ENCODE peak calls at places on chromosomes 6 and 20, in five cellular contexts. F, B, A, W and Z are unnamed samples.

GRCh38 chr6:75526502-75527127 is 33.0 kb upstream of the FILIP1 start:
- DNase-seq in F (peak; percentile 71), W (peak; percentile 67), B (peak; percentile 56), A (peak; percentile 87), Z (peak; percentile 80)

GRCh38 chr6:129709451-129709908 is 497 bp downstream of the ARHGAP18 start:
- DNase-seq in A (peak; percentile 70), B (no peak), F (no peak), W (no peak), Z (no peak)

GRCh38 chr6:33794910-33795615 is 6.1 kb upstream of the LEMD2 start:
- DNase-seq in W (no peak), A (no peak), F (no peak), B (peak; percentile 40), Z (peak; percentile 55)

GRCh38 chr20:13515291-13515690 is 123.4 kb downstream of the TASP1 start:
- DNase-seq in A (no peak), W (no peak), F (no peak), B (no peak), Z (no peak)

GRCh38 chr6:128390168-128390567 is 130.2 kb downstream of the PTPRK start:
- DNase-seq in W (no peak), A (no peak), F (no peak), B (no peak), Z (no peak)

GRCh38 chr20:50987493-50988210 is 29.0 kb downstream of the MOCS3 start:
- DNase-seq in B (peak; percentile 89), F (peak; percentile 85), W (peak; percentile 92), A (peak; percentile 73), Z (peak; percentile 95)

GRCh38 chr20:43540673-43541060 is 18.2 kb upstream of the SGK2 start:
- DNase-seq in A (no peak), F (no peak), W (no peak), B (no peak), Z (no peak)

GRCh38 chr20:38968090-38968489 is 5.9 kb downstream of the DHX35 start:
- DNase-seq in F (no peak), B (no peak), W (no peak), A (no peak), Z (no peak)

GRCh38 chr6:18820725-18821124 is 433.6 kb downstream of the RNF144B start:
- DNase-seq in A (no peak), B (no peak), F (no peak), W (no peak), Z (peak; percentile 39)

GRCh38 chr6:83378621-83379388 is 52.0 kb downstream of the ME1 start:
- DNase-seq in A (no peak), B (no peak), F (no peak), W (no peak), Z (no peak)

GRCh38 chr6:130018830-130019795 is 732 bp downstream of the L3MBTL3 start:
- DNase-seq in W (no peak), A (peak; percentile 42), B (no peak), F (peak; percentile 47), Z (peak; percentile 56)

GRCh38 chr6:12844284-12845223 is 128.0 kb downstream of the PHACTR1 start:
- DNase-seq in W (peak; percentile 10), F (peak; percentile 29), B (peak; percentile 20), A (peak; percentile 23), Z (peak; percentile 75)

GRCh38 chr6:111503660-111504059 is 20.6 kb upstream of the REV3L start:
- DNase-seq in F (no peak), A (no peak), W (no peak), B (peak; percentile 35), Z (no peak)

GRCh38 chr6:16712931-16713484 is 48.3 kb downstream of the ATXN1 start:
- DNase-seq in A (peak; percentile 94), W (peak; percentile 91), B (no peak), F (peak; percentile 15), Z (peak; percentile 21)

GRCh38 chr20:23320317-23320716 is 30.3 kb upstream of the NXT1 start:
- DNase-seq in W (peak; percentile 26), B (peak; percentile 47), A (peak; percentile 21), F (peak; percentile 21), Z (peak; percentile 47)

GRCh38 chr6:14542670-14543366 is 425.2 kb downstream of the CD83 start:
- DNase-seq in B (no peak), A (no peak), W (peak; percentile 29), F (peak; percentile 40), Z (no peak)

GRCh38 chr6:5401845-5402738 is 140.8 kb downstream of the FARS2 start:
- DNase-seq in A (peak; percentile 37), F (peak; percentile 49), B (peak; percentile 19), W (peak; percentile 12), Z (peak; percentile 43)

GRCh38 chr6:11276911-11277274 is 44.4 kb upstream of the NEDD9 start:
- DNase-seq in W (no peak), A (no peak), B (no peak), F (no peak), Z (no peak)

GRCh38 chr6:56804996-56805395 is 149.9 kb upstream of the BEND6 start:
- DNase-seq in F (no peak), W (no peak), B (no peak), A (peak; percentile 80), Z (no peak)

GRCh38 chr6:168189679-168190405 is 110.8 kb upstream of the FRMD1 start:
- DNase-seq in W (no peak), B (no peak), A (no peak), F (no peak), Z (no peak)

GRCh38 chr20:53843645-53844044 is 226.7 kb downstream of the BCAS1 start:
- DNase-seq in A (no peak), B (no peak), F (no peak), W (no peak), Z (no peak)

GRCh38 chr6:141946502-141946901 is 186.2 kb upstream of the GJE1 start:
- DNase-seq in F (no peak), A (no peak), B (no peak), W (no peak), Z (no peak)

GRCh38 chr6:53437557-53438202 is 88.9 kb upstream of the ELOVL5 start:
- DNase-seq in F (peak; percentile 79), W (peak; percentile 67), B (peak; percentile 71), A (peak; percentile 64), Z (peak; percentile 70)

GRCh38 chr6:137241481-137242011 is 22.4 kb upstream of the IFNGR1 start:
- DNase-seq in B (peak; percentile 100), W (no peak), F (no peak), A (no peak), Z (no peak)

GRCh38 chr6:85483041-85483700 is 33.3 kb downstream of the NT5E start:
- DNase-seq in A (peak; percentile 80), W (no peak), B (peak; percentile 50), F (peak; percentile 79), Z (peak; percentile 79)

GRCh38 chr6:31763617-31763940 is 1.1 kb downstream of the SAPCD1 start:
- DNase-seq in B (peak; percentile 68), F (no peak), W (no peak), A (peak; percentile 29), Z (peak; percentile 71)

GRCh38 chr6:137846772-137847313 is 20.2 kb upstream of the TNFAIP3 start:
- DNase-seq in W (no peak), B (no peak), A (no peak), F (no peak), Z (no peak)

GRCh38 chr6:29959492-29959891 is 17.2 kb downstream of the HLA-A start:
- DNase-seq in B (no peak), F (no peak), W (no peak), A (no peak), Z (no peak)

GRCh38 chr20:37417857-37418501 is 72.0 kb downstream of the SRC start:
- DNase-seq in W (no peak), A (no peak), B (no peak), F (no peak), Z (no peak)

GRCh38 chr20:57179265-57179664 is 87.2 kb downstream of the BMP7 start:
- DNase-seq in F (no peak), A (no peak), W (no peak), B (no peak), Z (peak; percentile 28)

GRCh38 chr6:127893541-127893940 is 7.3 kb downstream of the THEMIS start:
- DNase-seq in F (no peak), A (no peak), B (no peak), W (no peak), Z (peak; percentile 7)

GRCh38 chr6:75070244-75070643 is 135.6 kb downstream of the COL12A1 start:
- DNase-seq in F (no peak), B (no peak), A (no peak), W (no peak), Z (no peak)

GRCh38 chr6:2522521-2522920 is 228.2 kb downstream of the MYLK4 start:
- DNase-seq in W (no peak), B (no peak), A (peak; percentile 64), F (no peak), Z (no peak)

GRCh38 chr20:41418739-41419293 is 52.2 kb upstream of the EMILIN3 start:
- DNase-seq in B (no peak), A (no peak), W (no peak), F (no peak), Z (no peak)

GRCh38 chr6:144162977-144163376 is 12.7 kb downstream of the STX11 start:
- DNase-seq in B (no peak), W (no peak), F (no peak), A (no peak), Z (no peak)

GRCh38 chr6:2877057-2877882 is 25.8 kb downstream of the SERPINB9 start:
- DNase-seq in F (no peak), A (peak; percentile 86), W (no peak), B (peak; percentile 85), Z (no peak)

GRCh38 chr6:139338845-139339244 is 35.6 kb downstream of the CITED2 start:
- DNase-seq in B (no peak), W (no peak), F (no peak), A (no peak), Z (no peak)
- H2AFZ ChIP-seq in B (no peak overlapping the region), W (no peak overlapping the region), F (peak overlapping the region; percentile 37), A (no peak overlapping the region), Z (peak overlapping the region; percentile 24)

GRCh38 chr6:40763001-40763400 is 175.8 kb upstream of the LRFN2 start:
- DNase-seq in F (no peak), W (no peak), B (no peak), A (no peak), Z (no peak)

GRCh38 chr6:40754481-40755045 is 167.4 kb upstream of the LRFN2 start:
- DNase-seq in A (no peak), W (no peak), B (no peak), F (no peak), Z (peak; percentile 53)

GRCh38 chr6:40755749-40756452 is 168.7 kb upstream of the LRFN2 start:
- DNase-seq in F (no peak), A (no peak), W (no peak), B (no peak), Z (no peak)

GRCh38 chr6:40755046-40755681 is 168.0 kb upstream of the LRFN2 start:
- DNase-seq in F (no peak), W (no peak), A (no peak), B (no peak), Z (peak; percentile 51)

GRCh38 chr6:40759259-40759658 is 172.1 kb upstream of the LRFN2 start:
- DNase-seq in W (no peak), F (no peak), A (no peak), B (no peak), Z (no peak)
- TF ChIP-seq POLR2AphosphoS5 in W (no peak), F (no peak), A (no peak), B (no peak), Z (no peak)

GRCh38 chr6:89941847-89942497 is 47.7 kb downstream of the GJA10 start:
- DNase-seq in B (no peak), W (no peak), A (no peak), F (no peak), Z (no peak)
- H2AFZ ChIP-seq in B (no peak overlapping the region), W (no peak overlapping the region), A (no peak overlapping the region), F (no peak overlapping the region), Z (no peak overlapping the region)

GRCh38 chr6:121616411-121616810 is 181.0 kb downstream of the GJA1 start:
- DNase-seq in A (no peak), F (no peak), B (no peak), W (no peak), Z (no peak)
- TF ChIP-seq POLR2AphosphoS5 in A (no peak), F (no peak), B (no peak), W (no peak), Z (no peak)